ENCODE peak calls at places on chromosomes 11 and 22, in four cellular contexts. J is DMS153, P is left ventricle myocardium superior, F is skeletal muscle cell. R is an unnamed sample.

GRCh38 chr11:60864856-60865513 is 2.4 kb upstream of the ZP1 start:
- DNase-seq in J (no peak), P (no peak), F (no peak), R (no peak)

GRCh38 chr11:862028-862703 is 19.5 kb downstream of the TSPAN4 start:
- DNase-seq in J (no peak), P (peak), F (no peak), R (no peak)

GRCh38 chr11:117693344-117693743 is 103.7 kb downstream of the DSCAML1 start:
- DNase-seq in J (no peak), P (no peak), F (no peak), R (no peak)

GRCh38 chr11:850777-851762 is 8.4 kb downstream of the TSPAN4 start:
- DNase-seq in J (no peak), P (no peak), F (no peak), R (no peak)

GRCh38 chr11:13261600-13262061 is 16.0 kb upstream of the BMAL1 start:
- DNase-seq in J (no peak), P (no peak), F (peak), R (no peak)

GRCh38 chr11:120547301-120547700 is 35.8 kb downstream of the GRIK4 start:
- DNase-seq in J (no peak), P (no peak), F (no peak), R (no peak)

GRCh38 chr11:43975631-43976030 is 33.2 kb downstream of the C11orf96 start:
- DNase-seq in J (no peak), P (no peak), F (no peak), R (no peak)

GRCh38 chr11:102843474-102843873 is at the start of gene MMP3:
- DNase-seq in J (no peak), P (no peak), F (no peak), R (no peak)

GRCh38 chr11:34145073-34145472 is 39.6 kb downstream of the NAT10 start:
- DNase-seq in J (no peak), P (no peak), F (no peak), R (no peak)

GRCh38 chr22:45859231-45860161 is 117.5 kb downstream of the WNT7B start:
- DNase-seq in J (no peak), P (no peak), F (no peak), R (no peak)

GRCh38 chr11:71188073-71188472 is 64.3 kb downstream of the SHANK2 start:
- DNase-seq in J (no peak), P (no peak), F (no peak), R (no peak)

GRCh38 chr22:23696326-23696851 is 5.6 kb downstream of the RGL4 start:
- DNase-seq in J (no peak), P (no peak), F (no peak), R (peak)